ENCODE peak calls at places on chromosomes 5 and 9, in seven cellular contexts. B is breast epithelium; H is omental fat pad; J is DMS53; W is body of pancreas; X is NCI-H2081; K is CD4-positive, alpha-beta T cell. R is an unnamed sample.
A peak's percentile ranks its signal among the peaks of the same experiment; 100 is the strongest.

GRCh38 chr5:156339139-156339841 is 12.3 kb downstream of the SGCD start:
- DNase-seq in B (no peak), H (no peak), J (peak; percentile 5), W (no peak), X (no peak), K (no peak), R (no peak)

GRCh38 chr9:35669331-35670145 is 4.2 kb upstream of the CA9 start:
- DNase-seq in B (no peak), H (no peak), J (peak; percentile 93), W (peak; percentile 88), X (no peak), K (no peak), R (no peak)

GRCh38 chr5:100667021-100667671 is 132.0 kb downstream of the FAM174A start:
- DNase-seq in B (no peak), H (no peak), J (no peak), W (no peak), X (no peak), K (no peak), R (no peak)

GRCh38 chr5:72618699-72619098 is 111.5 kb upstream of the ZNF366 start:
- DNase-seq in B (no peak), H (no peak), J (no peak), W (no peak), X (no peak), K (no peak), R (no peak)

GRCh38 chr5:56900858-56901578 is 8.4 kb upstream of the SETD9 start:
- DNase-seq in B (no peak), H (no peak), J (peak; percentile 71), W (peak; percentile 27), X (peak; percentile 8), K (no peak), R (peak; percentile 36)

GRCh38 chr5:89289604-89290003 is 406.6 kb upstream of the MEF2C start:
- DNase-seq in B (no peak), H (no peak), J (no peak), W (no peak), X (no peak), K (no peak), R (no peak)

GRCh38 chr5:55220433-55221185 is 6.5 kb downstream of the MCIDAS start:
- DNase-seq in B (no peak), H (no peak), J (peak; percentile 89), W (peak; percentile 20), X (no peak), K (no peak), R (no peak)

GRCh38 chr5:173672891-173673290 is 56.4 kb upstream of the BOD1 start:
- DNase-seq in B (no peak), H (no peak), J (no peak), W (no peak), X (no peak), K (no peak), R (no peak)

GRCh38 chr9:13278368-13279246 is 885 bp downstream of the MPDZ start:
- DNase-seq in B (peak; percentile 59), H (peak; percentile 31), J (peak; percentile 40), W (peak; percentile 27), X (peak; percentile 78), K (no peak), R (no peak)

GRCh38 chr5:83470920-83471404 is 582 bp upstream of the VCAN start:
- DNase-seq in B (no peak), H (no peak), J (peak; percentile 29), W (no peak), X (no peak), K (no peak), R (no peak)

GRCh38 chr5:66072031-66072430 is 72.1 kb upstream of the SREK1 start:
- DNase-seq in B (no peak), H (no peak), J (no peak), W (no peak), X (no peak), K (no peak), R (no peak)

GRCh38 chr9:134791009-134791408 is 89.6 kb upstream of the FCN2 start:
- DNase-seq in B (no peak), H (no peak), J (no peak), W (no peak), X (no peak), K (no peak), R (no peak)

GRCh38 chr5:94941113-94941765 is 322.8 kb downstream of the SLF1 start:
- DNase-seq in B (no peak), H (no peak), J (no peak), W (no peak), X (no peak), K (no peak), R (no peak)

GRCh38 chr9:89007041-89007440 is 15.8 kb downstream of the S1PR3 start:
- DNase-seq in B (no peak), H (no peak), J (no peak), W (no peak), X (no peak), K (no peak), R (no peak)

GRCh38 chr9:98402272-98402840 is 146.9 kb upstream of the TBC1D2 start:
- DNase-seq in B (no peak), H (no peak), J (no peak), W (no peak), X (no peak), K (no peak), R (no peak)

GRCh38 chr5:154755361-154756202 is at the start of gene LARP1:
- DNase-seq in B (no peak), H (no peak), J (peak; percentile 76), W (no peak), X (peak; percentile 31), K (peak; percentile 32), R (peak; percentile 46)

GRCh38 chr5:54869691-54870090 is 115.7 kb downstream of the ESM1 start:
- DNase-seq in B (no peak), H (no peak), J (no peak), W (no peak), X (no peak), K (no peak), R (no peak)

GRCh38 chr5:54324651-54325271 is 14.4 kb upstream of the ARL15 start:
- DNase-seq in B (no peak), H (no peak), J (no peak), W (no peak), X (no peak), K (no peak), R (no peak)

GRCh38 chr5:177478711-177479646 is 5.5 kb upstream of the DBN1 start:
- DNase-seq in B (no peak), H (no peak), J (peak; percentile 68), W (peak; percentile 61), X (no peak), K (no peak), R (peak; percentile 41)

GRCh38 chr9:14350766-14351165 is 36.8 kb upstream of the NFIB start:
- DNase-seq in B (no peak), H (no peak), J (no peak), W (no peak), X (no peak), K (no peak), R (no peak)

GRCh38 chr9:112115955-112116354 is 59.1 kb downstream of the SUSD1 start:
- DNase-seq in B (no peak), H (no peak), J (no peak), W (no peak), X (no peak), K (no peak), R (no peak)

GRCh38 chr9:109843651-109844050 is 63.7 kb downstream of the PALM2AKAP2 start:
- DNase-seq in B (peak; percentile 55), H (no peak), J (no peak), W (no peak), X (no peak), K (no peak), R (no peak)

GRCh38 chr5:124285071-124285470 is 461.4 kb downstream of the ZNF608 start:
- DNase-seq in B (no peak), H (no peak), J (peak; percentile 28), W (peak; percentile 87), X (no peak), K (no peak), R (no peak)

GRCh38 chr9:137757613-137758029 is 120.0 kb upstream of the CACNA1B start:
- DNase-seq in B (no peak), H (no peak), J (no peak), W (no peak), X (no peak), K (peak; percentile 15), R (no peak)

R was measured in T-helper 2 cell.